ENCODE peak calls at places on chromosomes 1 and 21, in nine cellular contexts. One of them, this sample, is unnamed.

GRCh38 chr1:248825136-248825535 is 579 bp downstream of the SH3BP5L start:
- DNase-seq in WTC11: no peak
- DNase-seq in G401: no peak
- DNase-seq in HuH-7.5: no peak
- DNase-seq in activated CD4-positive, CD25-positive, alpha-beta regulatory T cell treated with anti-CD3 and anti-CD28 coated beads, Interleukin-2, amount 50 U/mL, for 72 hours: no peak
- DNase-seq in glutamatergic neuron: peak
- DNase-seq in mesenteric fat pad: peak
- DNase-seq in HL-60: no peak
- DNase-seq in tibial nerve: no peak
- DNase-seq in this sample: no peak

GRCh38 chr1:151512326-151512725 is 1.1 kb downstream of the CGN start:
- DNase-seq in WTC11: no peak
- DNase-seq in G401: peak
- DNase-seq in HuH-7.5: no peak
- DNase-seq in activated CD4-positive, CD25-positive, alpha-beta regulatory T cell treated with anti-CD3 and anti-CD28 coated beads, Interleukin-2, amount 50 U/mL, for 72 hours: no peak
- DNase-seq in glutamatergic neuron: no peak
- DNase-seq in mesenteric fat pad: no peak
- DNase-seq in HL-60: no peak
- DNase-seq in tibial nerve: no peak
- DNase-seq in this sample: no peak

GRCh38 chr1:101314244-101314643 is 77.4 kb downstream of the S1PR1 start:
- DNase-seq in WTC11: no peak
- DNase-seq in G401: no peak
- DNase-seq in HuH-7.5: no peak
- DNase-seq in activated CD4-positive, CD25-positive, alpha-beta regulatory T cell treated with anti-CD3 and anti-CD28 coated beads, Interleukin-2, amount 50 U/mL, for 72 hours: no peak
- DNase-seq in glutamatergic neuron: no peak
- DNase-seq in mesenteric fat pad: no peak
- DNase-seq in HL-60: no peak
- DNase-seq in tibial nerve: no peak
- DNase-seq in this sample: no peak

GRCh38 chr1:21323091-21323490 is 32.8 kb upstream of the ECE1 start:
- DNase-seq in WTC11: no peak
- DNase-seq in G401: no peak
- DNase-seq in HuH-7.5: no peak
- DNase-seq in activated CD4-positive, CD25-positive, alpha-beta regulatory T cell treated with anti-CD3 and anti-CD28 coated beads, Interleukin-2, amount 50 U/mL, for 72 hours: no peak
- DNase-seq in glutamatergic neuron: no peak
- DNase-seq in mesenteric fat pad: no peak
- DNase-seq in HL-60: no peak
- DNase-seq in tibial nerve: no peak
- DNase-seq in this sample: no peak

GRCh38 chr1:184597652-184598357 is 156.9 kb downstream of the EDEM3 start:
- DNase-seq in WTC11: no peak
- DNase-seq in G401: no peak
- DNase-seq in HuH-7.5: no peak
- DNase-seq in activated CD4-positive, CD25-positive, alpha-beta regulatory T cell treated with anti-CD3 and anti-CD28 coated beads, Interleukin-2, amount 50 U/mL, for 72 hours: no peak
- DNase-seq in glutamatergic neuron: no peak
- DNase-seq in mesenteric fat pad: no peak
- DNase-seq in HL-60: no peak
- DNase-seq in tibial nerve: no peak
- DNase-seq in this sample: no peak

GRCh38 chr1:92599184-92599583 is 112.5 kb upstream of the GFI1 start:
- DNase-seq in WTC11: no peak
- DNase-seq in G401: peak
- DNase-seq in HuH-7.5: peak
- DNase-seq in activated CD4-positive, CD25-positive, alpha-beta regulatory T cell treated with anti-CD3 and anti-CD28 coated beads, Interleukin-2, amount 50 U/mL, for 72 hours: no peak
- DNase-seq in glutamatergic neuron: no peak
- DNase-seq in mesenteric fat pad: no peak
- DNase-seq in HL-60: no peak
- DNase-seq in tibial nerve: no peak
- DNase-seq in this sample: no peak

GRCh38 chr1:8544644-8545043 is 226.7 kb downstream of the SLC45A1 start:
- DNase-seq in WTC11: no peak
- DNase-seq in G401: no peak
- DNase-seq in HuH-7.5: no peak
- DNase-seq in activated CD4-positive, CD25-positive, alpha-beta regulatory T cell treated with anti-CD3 and anti-CD28 coated beads, Interleukin-2, amount 50 U/mL, for 72 hours: no peak
- DNase-seq in glutamatergic neuron: no peak
- DNase-seq in mesenteric fat pad: no peak
- DNase-seq in HL-60: no peak
- DNase-seq in tibial nerve: no peak
- DNase-seq in this sample: no peak

GRCh38 chr1:159972443-159973205 is 18.6 kb upstream of the SLAMF9 start:
- DNase-seq in WTC11: no peak
- DNase-seq in G401: no peak
- DNase-seq in HuH-7.5: no peak
- DNase-seq in activated CD4-positive, CD25-positive, alpha-beta regulatory T cell treated with anti-CD3 and anti-CD28 coated beads, Interleukin-2, amount 50 U/mL, for 72 hours: no peak
- DNase-seq in glutamatergic neuron: no peak
- DNase-seq in mesenteric fat pad: no peak
- DNase-seq in HL-60: no peak
- DNase-seq in tibial nerve: no peak
- DNase-seq in this sample: peak

GRCh38 chr1:73800376-73800775 is 397.6 kb downstream of the LRRIQ3 start:
- DNase-seq in WTC11: no peak
- DNase-seq in G401: no peak
- DNase-seq in HuH-7.5: no peak
- DNase-seq in activated CD4-positive, CD25-positive, alpha-beta regulatory T cell treated with anti-CD3 and anti-CD28 coated beads, Interleukin-2, amount 50 U/mL, for 72 hours: no peak
- DNase-seq in glutamatergic neuron: no peak
- DNase-seq in mesenteric fat pad: no peak
- DNase-seq in HL-60: no peak
- DNase-seq in tibial nerve: no peak
- DNase-seq in this sample: no peak

GRCh38 chr1:204410764-204411450 is 710 bp downstream of the PPP1R15B start:
- DNase-seq in WTC11: peak
- DNase-seq in G401: peak
- DNase-seq in HuH-7.5: no peak
- DNase-seq in activated CD4-positive, CD25-positive, alpha-beta regulatory T cell treated with anti-CD3 and anti-CD28 coated beads, Interleukin-2, amount 50 U/mL, for 72 hours: no peak
- DNase-seq in glutamatergic neuron: peak
- DNase-seq in mesenteric fat pad: no peak
- DNase-seq in HL-60: peak
- DNase-seq in tibial nerve: peak
- DNase-seq in this sample: peak

GRCh38 chr1:18951818-18952391 is 4.6 kb downstream of the IFFO2 start:
- DNase-seq in WTC11: no peak
- DNase-seq in G401: no peak
- DNase-seq in HuH-7.5: no peak
- DNase-seq in activated CD4-positive, CD25-positive, alpha-beta regulatory T cell treated with anti-CD3 and anti-CD28 coated beads, Interleukin-2, amount 50 U/mL, for 72 hours: peak
- DNase-seq in glutamatergic neuron: no peak
- DNase-seq in mesenteric fat pad: no peak
- DNase-seq in HL-60: peak
- DNase-seq in tibial nerve: no peak
- DNase-seq in this sample: no peak

GRCh38 chr1:59856725-59857338 is 42.1 kb downstream of the HOOK1 start:
- DNase-seq in WTC11: no peak
- DNase-seq in G401: peak
- DNase-seq in HuH-7.5: peak
- DNase-seq in activated CD4-positive, CD25-positive, alpha-beta regulatory T cell treated with anti-CD3 and anti-CD28 coated beads, Interleukin-2, amount 50 U/mL, for 72 hours: no peak
- DNase-seq in glutamatergic neuron: no peak
- DNase-seq in mesenteric fat pad: no peak
- DNase-seq in HL-60: no peak
- DNase-seq in tibial nerve: no peak
- DNase-seq in this sample: no peak

GRCh38 chr1:65148548-65149390 is 766 bp downstream of the AK4 start:
- DNase-seq in WTC11: peak
- DNase-seq in G401: peak
- DNase-seq in HuH-7.5: peak
- DNase-seq in activated CD4-positive, CD25-positive, alpha-beta regulatory T cell treated with anti-CD3 and anti-CD28 coated beads, Interleukin-2, amount 50 U/mL, for 72 hours: peak
- DNase-seq in glutamatergic neuron: peak
- DNase-seq in mesenteric fat pad: no peak
- DNase-seq in HL-60: peak
- DNase-seq in tibial nerve: peak
- DNase-seq in this sample: peak

GRCh38 chr1:89910780-89911179 is 84.1 kb upstream of the ZNF326 start:
- DNase-seq in WTC11: no peak
- DNase-seq in G401: peak
- DNase-seq in HuH-7.5: no peak
- DNase-seq in activated CD4-positive, CD25-positive, alpha-beta regulatory T cell treated with anti-CD3 and anti-CD28 coated beads, Interleukin-2, amount 50 U/mL, for 72 hours: no peak
- DNase-seq in glutamatergic neuron: no peak
- DNase-seq in mesenteric fat pad: no peak
- DNase-seq in HL-60: no peak
- DNase-seq in tibial nerve: no peak
- DNase-seq in this sample: no peak

GRCh38 chr1:55280731-55281130 is 65.6 kb upstream of the USP24 start:
- DNase-seq in WTC11: no peak
- DNase-seq in G401: no peak
- DNase-seq in HuH-7.5: no peak
- DNase-seq in activated CD4-positive, CD25-positive, alpha-beta regulatory T cell treated with anti-CD3 and anti-CD28 coated beads, Interleukin-2, amount 50 U/mL, for 72 hours: no peak
- DNase-seq in glutamatergic neuron: no peak
- DNase-seq in mesenteric fat pad: no peak
- DNase-seq in HL-60: no peak
- DNase-seq in tibial nerve: no peak
- DNase-seq in this sample: no peak

GRCh38 chr1:60265560-60266535 is 192.3 kb upstream of the C1orf87 start:
- DNase-seq in WTC11: no peak
- DNase-seq in G401: no peak
- DNase-seq in HuH-7.5: no peak
- DNase-seq in activated CD4-positive, CD25-positive, alpha-beta regulatory T cell treated with anti-CD3 and anti-CD28 coated beads, Interleukin-2, amount 50 U/mL, for 72 hours: no peak
- DNase-seq in glutamatergic neuron: no peak
- DNase-seq in mesenteric fat pad: no peak
- DNase-seq in HL-60: no peak
- DNase-seq in tibial nerve: no peak
- DNase-seq in this sample: no peak

GRCh38 chr1:15684468-15685283 is 556 bp downstream of the PLEKHM2 start:
- DNase-seq in WTC11: peak
- DNase-seq in G401: peak
- DNase-seq in HuH-7.5: peak
- DNase-seq in activated CD4-positive, CD25-positive, alpha-beta regulatory T cell treated with anti-CD3 and anti-CD28 coated beads, Interleukin-2, amount 50 U/mL, for 72 hours: peak
- DNase-seq in glutamatergic neuron: peak
- DNase-seq in mesenteric fat pad: no peak
- DNase-seq in HL-60: peak
- DNase-seq in tibial nerve: no peak
- DNase-seq in this sample: no peak

GRCh38 chr1:11337536-11338350 is 64.7 kb downstream of the UBIAD1 start:
- DNase-seq in WTC11: peak
- DNase-seq in G401: peak
- DNase-seq in HuH-7.5: peak
- DNase-seq in activated CD4-positive, CD25-positive, alpha-beta regulatory T cell treated with anti-CD3 and anti-CD28 coated beads, Interleukin-2, amount 50 U/mL, for 72 hours: peak
- DNase-seq in glutamatergic neuron: peak
- DNase-seq in mesenteric fat pad: no peak
- DNase-seq in HL-60: peak
- DNase-seq in tibial nerve: no peak
- DNase-seq in this sample: no peak

GRCh38 chr1:52748119-52748518 is 21.9 kb downstream of the ZYG11B start:
- DNase-seq in WTC11: no peak
- DNase-seq in G401: no peak
- DNase-seq in HuH-7.5: no peak
- DNase-seq in activated CD4-positive, CD25-positive, alpha-beta regulatory T cell treated with anti-CD3 and anti-CD28 coated beads, Interleukin-2, amount 50 U/mL, for 72 hours: no peak
- DNase-seq in glutamatergic neuron: no peak
- DNase-seq in mesenteric fat pad: no peak
- DNase-seq in HL-60: no peak
- DNase-seq in tibial nerve: no peak
- DNase-seq in this sample: no peak

GRCh38 chr1:176885756-176886155 is 278.8 kb downstream of the ASTN1 start:
- DNase-seq in WTC11: no peak
- DNase-seq in G401: no peak
- DNase-seq in HuH-7.5: no peak
- DNase-seq in activated CD4-positive, CD25-positive, alpha-beta regulatory T cell treated with anti-CD3 and anti-CD28 coated beads, Interleukin-2, amount 50 U/mL, for 72 hours: no peak
- DNase-seq in glutamatergic neuron: no peak
- DNase-seq in mesenteric fat pad: no peak
- DNase-seq in HL-60: no peak
- DNase-seq in tibial nerve: no peak
- DNase-seq in this sample: no peak

GRCh38 chr1:115765091-115765490 is 3.4 kb downstream of the CASQ2 start:
- DNase-seq in WTC11: no peak
- DNase-seq in G401: no peak
- DNase-seq in HuH-7.5: no peak
- DNase-seq in activated CD4-positive, CD25-positive, alpha-beta regulatory T cell treated with anti-CD3 and anti-CD28 coated beads, Interleukin-2, amount 50 U/mL, for 72 hours: no peak
- DNase-seq in glutamatergic neuron: no peak
- DNase-seq in mesenteric fat pad: no peak
- DNase-seq in HL-60: no peak
- DNase-seq in tibial nerve: no peak
- DNase-seq in this sample: no peak

GRCh38 chr1:108829498-108829916 is 27.4 kb downstream of the AKNAD1 start:
- DNase-seq in WTC11: no peak
- DNase-seq in G401: no peak
- DNase-seq in HuH-7.5: peak
- DNase-seq in activated CD4-positive, CD25-positive, alpha-beta regulatory T cell treated with anti-CD3 and anti-CD28 coated beads, Interleukin-2, amount 50 U/mL, for 72 hours: no peak
- DNase-seq in glutamatergic neuron: no peak
- DNase-seq in mesenteric fat pad: no peak
- DNase-seq in HL-60: no peak
- DNase-seq in tibial nerve: no peak
- DNase-seq in this sample: no peak

GRCh38 chr1:14320518-14320917 is 278.0 kb upstream of the KAZN start:
- DNase-seq in WTC11: no peak
- DNase-seq in G401: no peak
- DNase-seq in HuH-7.5: no peak
- DNase-seq in activated CD4-positive, CD25-positive, alpha-beta regulatory T cell treated with anti-CD3 and anti-CD28 coated beads, Interleukin-2, amount 50 U/mL, for 72 hours: no peak
- DNase-seq in glutamatergic neuron: no peak
- DNase-seq in mesenteric fat pad: no peak
- DNase-seq in HL-60: no peak
- DNase-seq in tibial nerve: no peak
- DNase-seq in this sample: no peak

GRCh38 chr1:207863893-207864535 is 46.9 kb downstream of the CD34 start:
- DNase-seq in WTC11: no peak
- DNase-seq in G401: no peak
- DNase-seq in HuH-7.5: no peak
- DNase-seq in activated CD4-positive, CD25-positive, alpha-beta regulatory T cell treated with anti-CD3 and anti-CD28 coated beads, Interleukin-2, amount 50 U/mL, for 72 hours: no peak
- DNase-seq in glutamatergic neuron: no peak
- DNase-seq in mesenteric fat pad: no peak
- DNase-seq in HL-60: peak
- DNase-seq in tibial nerve: no peak
- DNase-seq in this sample: no peak

GRCh38 chr21:18887922-18888602 is 484.5 kb upstream of the TMPRSS15 start:
- DNase-seq in WTC11: no peak
- DNase-seq in G401: no peak
- DNase-seq in HuH-7.5: no peak
- DNase-seq in activated CD4-positive, CD25-positive, alpha-beta regulatory T cell treated with anti-CD3 and anti-CD28 coated beads, Interleukin-2, amount 50 U/mL, for 72 hours: no peak
- DNase-seq in glutamatergic neuron: no peak
- DNase-seq in mesenteric fat pad: no peak
- DNase-seq in HL-60: no peak
- DNase-seq in tibial nerve: no peak
- DNase-seq in this sample: no peak

GRCh38 chr21:22374218-22374969 is 1376.2 kb downstream of the NCAM2 start:
- DNase-seq in WTC11: peak
- DNase-seq in G401: no peak
- DNase-seq in HuH-7.5: no peak
- DNase-seq in activated CD4-positive, CD25-positive, alpha-beta regulatory T cell treated with anti-CD3 and anti-CD28 coated beads, Interleukin-2, amount 50 U/mL, for 72 hours: no peak
- DNase-seq in glutamatergic neuron: no peak
- DNase-seq in mesenteric fat pad: no peak
- DNase-seq in HL-60: no peak
- DNase-seq in tibial nerve: no peak
- DNase-seq in this sample: no peak

GRCh38 chr1:33130297-33130696 is 49.3 kb downstream of the AZIN2 start:
- DNase-seq in WTC11: no peak
- DNase-seq in G401: no peak
- DNase-seq in HuH-7.5: no peak
- DNase-seq in activated CD4-positive, CD25-positive, alpha-beta regulatory T cell treated with anti-CD3 and anti-CD28 coated beads, Interleukin-2, amount 50 U/mL, for 72 hours: no peak
- DNase-seq in glutamatergic neuron: no peak
- DNase-seq in mesenteric fat pad: no peak
- DNase-seq in HL-60: no peak
- DNase-seq in tibial nerve: no peak
- DNase-seq in this sample: peak

GRCh38 chr1:7827134-7827955 is 25.5 kb downstream of the UTS2 start:
- DNase-seq in WTC11: no peak
- DNase-seq in G401: no peak
- DNase-seq in HuH-7.5: no peak
- DNase-seq in activated CD4-positive, CD25-positive, alpha-beta regulatory T cell treated with anti-CD3 and anti-CD28 coated beads, Interleukin-2, amount 50 U/mL, for 72 hours: peak
- DNase-seq in glutamatergic neuron: peak
- DNase-seq in mesenteric fat pad: no peak
- DNase-seq in HL-60: no peak
- DNase-seq in tibial nerve: no peak
- DNase-seq in this sample: no peak

GRCh38 chr1:36239941-36240637 is 15.8 kb downstream of the THRAP3 start:
- DNase-seq in WTC11: no peak
- DNase-seq in G401: no peak
- DNase-seq in HuH-7.5: no peak
- DNase-seq in activated CD4-positive, CD25-positive, alpha-beta regulatory T cell treated with anti-CD3 and anti-CD28 coated beads, Interleukin-2, amount 50 U/mL, for 72 hours: no peak
- DNase-seq in glutamatergic neuron: peak
- DNase-seq in mesenteric fat pad: no peak
- DNase-seq in HL-60: no peak
- DNase-seq in tibial nerve: no peak
- DNase-seq in this sample: no peak

This sample was measured in type B pancreatic cell.